ENCODE peak calls at places on chromosome 10, in four cellular contexts. N is dorsolateral prefrontal cortex, G is esophagus squamous epithelium, O is lung. B is an unnamed sample.

GRCh38 chr10:71920540-71921318 is 43.5 kb upstream of the CHST3 start:
- DNase-seq in O (no peak), G (no peak), N (no peak), B (no peak)

GRCh38 chr10:58486821-58487220 is 25.9 kb upstream of the BICC1 start:
- DNase-seq in G (no peak), N (no peak), O (no peak), B (no peak)

GRCh38 chr10:43322769-43323168 is 48.7 kb upstream of the FXYD4 start:
- DNase-seq in N (peak; percentile 97), O (peak; percentile 94), G (peak; percentile 21), B (peak; percentile 60)

GRCh38 chr10:130341325-130341724 is 205.1 kb downstream of the GLRX3 start:
- DNase-seq in G (no peak), O (no peak), N (no peak), B (no peak)

GRCh38 chr10:94012834-94013830 is 19.4 kb downstream of the PLCE1 start:
- DNase-seq in N (no peak), O (no peak), G (no peak), B (no peak)

GRCh38 chr10:132742837-132743194 is 43.1 kb downstream of the NKX6-2 start:
- DNase-seq in G (no peak), O (no peak), N (no peak), B (no peak)

GRCh38 chr10:78865931-78866717 is 202.6 kb upstream of the ZMIZ1 start:
- DNase-seq in G (no peak), N (no peak), O (peak; percentile 17), B (no peak)

GRCh38 chr10:32049113-32049512 is 7.1 kb downstream of the KIF5B start:
- DNase-seq in O (no peak), N (no peak), G (no peak), B (no peak)

GRCh38 chr10:36662571-36662970 is 462.8 kb upstream of the ANKRD30A start:
- DNase-seq in G (no peak), O (no peak), N (no peak), B (no peak)

GRCh38 chr10:100670828-100671479 is 74.4 kb upstream of the PAX2 start:
- DNase-seq in N (no peak), G (no peak), O (no peak), B (no peak)

GRCh38 chr10:33253411-33253810 is 81.1 kb downstream of the NRP1 start:
- DNase-seq in O (no peak), N (no peak), G (no peak), B (no peak)

GRCh38 chr10:11035318-11035920 is 17.7 kb downstream of the CELF2 start:
- DNase-seq in N (no peak), G (no peak), O (no peak), B (no peak)

GRCh38 chr10:127151541-127151940 is 44.9 kb downstream of the INSYN2A start:
- DNase-seq in G (no peak), O (no peak), N (no peak), B (no peak)

GRCh38 chr10:102408728-102409603 is 9.6 kb downstream of the PSD start:
- DNase-seq in N (peak; percentile 79), O (no peak), G (no peak), B (no peak)

GRCh38 chr10:26556756-26557640 is 118.9 kb downstream of the APBB1IP start:
- DNase-seq in N (no peak), O (no peak), G (no peak), B (no peak)

GRCh38 chr10:95711492-95711891 is 17.8 kb upstream of the TCTN3 start:
- DNase-seq in N (no peak), G (no peak), O (no peak), B (no peak)

GRCh38 chr10:66714741-66715140 is 211.1 kb upstream of the LRRTM3 start:
- DNase-seq in O (no peak), N (no peak), G (no peak), B (no peak)

GRCh38 chr10:132805599-132805998 is 19.7 kb upstream of the NKX6-2 start:
- DNase-seq in O (no peak), G (no peak), N (no peak), B (no peak)

GRCh38 chr10:47401210-47401609 is 17.1 kb upstream of the ZNF488 start:
- DNase-seq in N (no peak), O (peak; percentile 11), G (no peak), B (no peak)
- H3K27ac ChIP-seq in N (no peak overlapping the region), O (no peak overlapping the region), G (no peak overlapping the region), B (no peak overlapping the region)

GRCh38 chr10:3046210-3046779 is 21.1 kb upstream of the PFKP start:
- DNase-seq in N (no peak), O (no peak), G (no peak), B (no peak)
- H3K27ac ChIP-seq in N (no peak overlapping the region), O (peak overlapping the region; percentile 44), G (peak overlapping the region; percentile 77), B (peak overlapping the region; percentile 84)

DNA sequence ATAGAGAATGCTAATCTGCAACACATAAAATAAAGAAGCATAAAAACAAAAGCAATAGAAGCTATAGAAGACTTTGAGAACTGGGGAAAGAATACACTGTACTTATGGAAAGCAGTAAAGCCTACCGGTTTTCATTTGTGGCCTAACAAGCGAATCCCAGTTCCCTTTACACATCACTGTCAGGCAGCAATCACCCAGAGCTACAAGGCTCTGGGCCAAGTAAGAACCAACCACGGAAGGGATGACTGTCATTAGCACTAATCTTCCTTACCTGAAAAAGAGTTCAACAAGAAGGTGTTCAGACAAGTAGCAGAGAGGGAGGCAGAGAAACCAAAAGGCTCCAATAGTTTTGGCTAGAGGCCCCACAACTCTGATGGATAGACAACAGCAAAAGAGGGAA is 15.0 kb downstream of the CCDC6 start:
- DNase-seq in N (no peak), O (no peak), G (no peak), B (no peak)
- H3K27ac ChIP-seq in N (no peak overlapping the region), O (no peak overlapping the region), G (peak overlapping the region; percentile 83), B (peak overlapping the region; percentile 68)

GRCh38 chr10:113030453-113030852 is 80.4 kb downstream of the TCF7L2 start:
- DNase-seq in G (no peak), N (no peak), O (no peak), B (no peak)

GRCh38 chr10:113027574-113028392 is 77.7 kb downstream of the TCF7L2 start:
- DNase-seq in G (no peak), O (no peak), N (no peak), B (no peak)

GRCh38 chr10:113028393-113029054 is 78.5 kb downstream of the TCF7L2 start:
- DNase-seq in N (peak; percentile 44), O (no peak), G (no peak), B (no peak)

GRCh38 chr10:113027230-113027573 is 77.2 kb downstream of the TCF7L2 start:
- DNase-seq in N (no peak), G (no peak), O (no peak), B (no peak)

GRCh38 chr10:113029055-113029440 is 79.0 kb downstream of the TCF7L2 start:
- DNase-seq in N (no peak), O (no peak), G (no peak), B (no peak)
- H3K27ac ChIP-seq in N (no peak overlapping the region), O (no peak overlapping the region), G (no peak overlapping the region), B (peak overlapping the region; percentile 83)

GRCh38 chr10:88038268-88038667 is 174.8 kb downstream of the PTEN start:
- DNase-seq in G (no peak), O (no peak), N (no peak), B (no peak)

GRCh38 chr10:88042162-88043100 is 179.0 kb downstream of the PTEN start:
- DNase-seq in N (no peak), O (peak; percentile 59), G (no peak), B (no peak)

GRCh38 chr10:88039496-88040200 is 176.2 kb downstream of the PTEN start:
- DNase-seq in N (no peak), G (no peak), O (no peak), B (no peak)

GRCh38 chr10:88045116-88045515 is 181.7 kb downstream of the PTEN start:
- DNase-seq in O (no peak), N (no peak), G (no peak), B (no peak)

DNA sequence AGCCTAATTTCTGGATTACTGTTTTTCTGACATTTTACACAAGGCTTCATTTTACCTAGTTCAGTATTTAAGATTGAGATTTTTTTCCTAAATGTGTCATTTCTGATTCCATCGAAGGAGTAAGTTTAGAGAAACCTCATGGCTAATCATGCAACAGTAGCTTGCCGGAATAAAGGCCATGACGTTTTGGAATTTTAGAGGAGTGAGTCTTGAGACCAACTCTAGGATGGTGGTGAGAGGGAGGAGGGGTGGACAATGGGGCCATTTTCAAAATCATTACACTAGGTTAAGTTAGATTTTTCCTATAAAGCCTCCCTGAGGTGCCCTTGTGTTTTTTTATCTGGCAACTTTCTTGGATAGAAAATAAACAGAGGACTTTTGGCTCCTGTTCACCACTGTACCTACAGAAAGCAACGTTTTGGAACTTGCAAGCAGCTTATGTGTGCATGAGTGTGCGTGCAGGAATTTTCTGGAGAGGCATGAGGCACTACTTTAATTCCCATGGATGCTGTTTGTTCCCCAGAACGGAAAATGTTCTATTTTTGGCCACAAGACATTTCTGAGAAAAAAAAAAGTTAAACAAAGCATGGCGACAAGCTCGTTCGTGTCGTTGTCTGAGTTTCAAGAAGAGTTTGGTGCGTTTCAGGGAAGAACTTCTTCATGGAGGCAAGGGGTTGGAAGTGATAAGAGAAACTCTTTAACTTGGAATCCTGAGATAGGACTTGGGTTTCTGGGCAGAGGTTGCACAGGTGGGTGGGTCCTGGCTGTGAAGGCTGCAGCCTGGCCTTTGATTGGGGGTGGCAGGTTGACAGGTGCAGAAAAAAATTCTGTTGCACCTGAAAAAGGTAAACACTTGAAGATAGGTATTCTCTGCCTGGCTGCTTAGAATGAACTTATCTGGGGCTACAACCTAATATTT is 178.1 kb downstream of the PTEN start:
- DNase-seq in N (no peak), O (no peak), G (no peak), B (no peak)
- H3K27ac ChIP-seq in N (no peak overlapping the region), O (peak overlapping the region; percentile 86), G (peak overlapping the region; percentile 80), B (peak overlapping the region; percentile 83)

GRCh38 chr10:30862486-30862885 is 169.2 kb downstream of the ZNF438 start:
- DNase-seq in G (no peak), O (no peak), N (no peak), B (no peak)
- H3K27ac ChIP-seq in G (peak overlapping the region; percentile 61), O (no peak overlapping the region), N (no peak overlapping the region), B (no peak overlapping the region)

GRCh38 chr10:120951288-120951687 is 100.1 kb downstream of the WDR11 start:
- DNase-seq in O (no peak), N (no peak), G (no peak), B (no peak)
- H3K27ac ChIP-seq in O (no peak overlapping the region), N (no peak overlapping the region), G (no peak overlapping the region), B (no peak overlapping the region)

GRCh38 chr10:48417374-48417773 is 110.9 kb downstream of the MAPK8 start:
- DNase-seq in G (no peak), O (no peak), N (no peak), B (no peak)
- H3K27ac ChIP-seq in G (no peak overlapping the region), O (no peak overlapping the region), N (no peak overlapping the region), B (no peak overlapping the region)

B was measured in thoracic aorta.